ENCODE peak calls at places on chromosomes 7 and 10, in ten cellular contexts. Z is COR-L47; K is iPS-NIHi11; P is activated T-cell treated with anti-CD3 and anti-CD28 coated beads, Interleukin-2, amount 50 U/mL, for 1 hour; C is T-helper 17 cell; W is suprapubic skin; A is small intestine; U is OCI-LY7; R is SK-MEL-5; E is left ventricle myocardium superior. N is an unnamed sample.

GRCh38 chr10:72048450-72049124 is 39.8 kb downstream of the SPOCK2 start:
- DNase-seq in Z (peak; percentile 79), K (peak; percentile 93), P (peak; percentile 93), C (peak; percentile 76), W (peak; percentile 95), A (peak; percentile 94), U (peak; percentile 92), R (peak; percentile 92), E (peak; percentile 91), N (peak; percentile 83)

GRCh38 chr7:33581239-33581638 is 324.1 kb upstream of the BMPER start:
- DNase-seq in Z (no peak), K (no peak), P (no peak), C (no peak), W (no peak), A (no peak), U (no peak), R (no peak), E (no peak), N (no peak)

GRCh38 chr7:129017933-129018538 is 36.9 kb downstream of the TNPO3 start:
- DNase-seq in Z (no peak), K (no peak), P (no peak), C (no peak), W (no peak), A (no peak), U (peak; percentile 82), R (no peak), E (no peak), N (no peak)

GRCh38 chr10:79266543-79267312 is 80.5 kb upstream of the PPIF start:
- DNase-seq in Z (no peak), K (no peak), P (no peak), C (no peak), W (peak; percentile 86), A (no peak), U (peak; percentile 45), R (no peak), E (peak; percentile 69), N (no peak)

GRCh38 chr10:44619975-44620374 is 235.1 kb upstream of the CXCL12 start:
- DNase-seq in Z (no peak), K (no peak), P (no peak), C (no peak), W (no peak), A (no peak), U (no peak), R (no peak), E (no peak), N (no peak)

GRCh38 chr7:40881405-40881926 is 746.7 kb downstream of the SUGCT start:
- DNase-seq in Z (no peak), K (no peak), P (no peak), C (no peak), W (no peak), A (no peak), U (no peak), R (no peak), E (no peak), N (no peak)

GRCh38 chr10:132117636-132118190 is 52.0 kb downstream of the JAKMIP3 start:
- DNase-seq in Z (no peak), K (no peak), P (no peak), C (no peak), W (no peak), A (no peak), U (no peak), R (no peak), E (no peak), N (no peak)

GRCh38 chr10:1187855-1188555 is 131.8 kb downstream of the WDR37 start:
- DNase-seq in Z (no peak), K (no peak), P (no peak), C (no peak), W (peak; percentile 70), A (peak; percentile 49), U (no peak), R (peak; percentile 43), E (no peak), N (no peak)

GRCh38 chr7:113774182-113774807 is 144.5 kb downstream of the PPP1R3A start:
- DNase-seq in Z (peak; percentile 47), K (peak; percentile 25), P (no peak), C (no peak), W (no peak), A (peak; percentile 58), U (peak; percentile 33), R (peak; percentile 82), E (no peak), N (no peak)

GRCh38 chr7:3668743-3669142 is 367.7 kb downstream of the SDK1 start:
- DNase-seq in Z (no peak), K (no peak), P (no peak), C (no peak), W (no peak), A (no peak), U (no peak), R (no peak), E (no peak), N (no peak)

GRCh38 chr7:156384706-156385105 is 255.9 kb upstream of the RNF32 start:
- DNase-seq in Z (no peak), K (no peak), P (no peak), C (no peak), W (no peak), A (no peak), U (no peak), R (no peak), E (no peak), N (no peak)

GRCh38 chr7:151157645-151158329 is 9.7 kb downstream of the GBX1 start:
- DNase-seq in Z (no peak), K (no peak), P (peak; percentile 4), C (no peak), W (no peak), A (peak; percentile 12), U (no peak), R (no peak), E (no peak), N (no peak)

GRCh38 chr7:1321411-1322239 is 89.0 kb downstream of the UNCX start:
- DNase-seq in Z (no peak), K (no peak), P (no peak), C (no peak), W (no peak), A (no peak), U (no peak), R (no peak), E (no peak), N (no peak)

GRCh38 chr10:8057636-8058273 is 3.3 kb downstream of the GATA3 start:
- DNase-seq in Z (no peak), K (no peak), P (no peak), C (no peak), W (no peak), A (no peak), U (no peak), R (no peak), E (no peak), N (no peak)

GRCh38 chr7:50826371-50827172 is 43.9 kb upstream of the GRB10 start:
- DNase-seq in Z (no peak), K (no peak), P (no peak), C (no peak), W (no peak), A (peak; percentile 20), U (no peak), R (peak; percentile 76), E (no peak), N (no peak)